ENCODE peak calls at places on chromosome 12, in ten cellular contexts. L is heart left ventricle, B is HepG2, S is esophagus muscularis mucosa, H is A549, C is sigmoid colon, P is ovary, W is GM12892, V is transverse colon, A is Peyer's patch. U is an unnamed sample.

GRCh38 chr12:78683031-78683430 is 181.5 kb upstream of the SYT1 start:
- DNase-seq in L (no peak), B (no peak), S (no peak), H (no peak), C (no peak), P (no peak), W (no peak), V (no peak), A (no peak), U (no peak)

GRCh38 chr12:132771126-132771838 is 9.7 kb upstream of the ANKLE2 start:
- DNase-seq in L (no peak), B (no peak), S (no peak), H (no peak), C (no peak), P (no peak), W (no peak), V (peak), A (peak), U (peak)

GRCh38 chr12:100234591-100235304 is 32.1 kb downstream of the DEPDC4 start:
- DNase-seq in L (no peak), B (peak), S (no peak), H (peak), C (no peak), P (no peak), W (no peak), V (no peak), A (no peak), U (peak)

GRCh38 chr12:130698106-130698505 is 18.0 kb downstream of the RIMBP2 start:
- DNase-seq in L (no peak), B (no peak), S (no peak), H (no peak), C (peak), P (no peak), W (no peak), V (no peak), A (no peak), U (no peak)

GRCh38 chr12:128059621-128060370 is 207.2 kb upstream of the TMEM132C start:
- DNase-seq in L (no peak), B (no peak), S (no peak), H (no peak), C (no peak), P (no peak), W (no peak), V (no peak), A (no peak), U (no peak)

GRCh38 chr12:68871899-68872298 is 61.1 kb downstream of the CPM start:
- DNase-seq in L (no peak), B (peak), S (no peak), H (peak), C (no peak), P (no peak), W (no peak), V (no peak), A (no peak), U (peak)

GRCh38 chr12:47236109-47236714 is 156.5 kb upstream of the AMIGO2 start:
- DNase-seq in L (no peak), B (no peak), S (no peak), H (peak), C (no peak), P (no peak), W (no peak), V (no peak), A (no peak), U (no peak)

GRCh38 chr12:121657305-121658008 is 12.0 kb downstream of the MORN3 start:
- DNase-seq in L (no peak), B (no peak), S (no peak), H (no peak), C (no peak), P (no peak), W (no peak), V (no peak), A (no peak), U (no peak)

GRCh38 chr12:38904932-38905479 is 385 bp downstream of the CPNE8 start:
- DNase-seq in L (peak), B (peak), S (peak), H (peak), C (peak), P (peak), W (peak), V (peak), A (peak), U (peak)

GRCh38 chr12:124744659-124745467 is 118.8 kb downstream of the SCARB1 start:
- DNase-seq in L (no peak), B (peak), S (no peak), H (peak), C (no peak), P (no peak), W (no peak), V (no peak), A (no peak), U (no peak)

GRCh38 chr12:87428701-87429277 is 600.4 kb downstream of the C12orf50 start:
- DNase-seq in L (no peak), B (no peak), S (no peak), H (no peak), C (no peak), P (no peak), W (no peak), V (no peak), A (no peak), U (no peak)

GRCh38 chr12:79936670-79937069 is 1.8 kb upstream of the PPP1R12A start:
- DNase-seq in L (no peak), B (no peak), S (no peak), H (no peak), C (no peak), P (no peak), W (no peak), V (no peak), A (no peak), U (no peak)

GRCh38 chr12:29102739-29103138 is 46.3 kb upstream of the FAR2 start:
- DNase-seq in L (no peak), B (no peak), S (no peak), H (no peak), C (no peak), P (no peak), W (no peak), V (no peak), A (no peak), U (peak)

GRCh38 chr12:108198043-108198442 is 69.0 kb downstream of the WSCD2 start:
- DNase-seq in L (no peak), B (no peak), S (no peak), H (no peak), C (no peak), P (no peak), W (no peak), V (no peak), A (no peak), U (no peak)

GRCh38 chr12:108196319-108196718 is 67.2 kb downstream of the WSCD2 start:
- DNase-seq in L (no peak), B (no peak), S (no peak), H (no peak), C (no peak), P (no peak), W (no peak), V (no peak), A (no peak), U (no peak)

GRCh38 chr12:108196921-108197320 is 67.8 kb downstream of the WSCD2 start:
- DNase-seq in L (no peak), B (no peak), S (no peak), H (no peak), C (no peak), P (no peak), W (no peak), V (no peak), A (no peak), U (no peak)

GRCh38 chr12:108201808-108202207 is 72.7 kb downstream of the WSCD2 start:
- DNase-seq in L (no peak), B (no peak), S (no peak), H (no peak), C (no peak), P (no peak), W (no peak), V (no peak), A (no peak), U (no peak)

GRCh38 chr12:108199111-108199510 is 70.0 kb downstream of the WSCD2 start:
- DNase-seq in L (no peak), B (no peak), S (no peak), H (no peak), C (no peak), P (no peak), W (no peak), V (no peak), A (no peak), U (no peak)
- TF ChIP-seq POLR2A in L (no peak), B (no peak), S (no peak), H (no peak), C (no peak), P (no peak), W (no peak), V (no peak), A (no peak), U (no peak)

GRCh38 chr12:114888928-114889327 is 205.0 kb upstream of the TBX3 start:
- DNase-seq in L (no peak), B (no peak), S (no peak), H (no peak), C (no peak), P (no peak), W (no peak), V (no peak), A (no peak), U (no peak)

GRCh38 chr12:114885501-114885900 is 201.5 kb upstream of the TBX3 start:
- DNase-seq in L (no peak), B (no peak), S (no peak), H (no peak), C (no peak), P (no peak), W (no peak), V (no peak), A (no peak), U (no peak)

GRCh38 chr12:114888458-114888857 is 204.5 kb upstream of the TBX3 start:
- DNase-seq in L (no peak), B (no peak), S (no peak), H (peak), C (no peak), P (no peak), W (no peak), V (peak), A (no peak), U (no peak)

GRCh38 chr12:114882083-114882482 is 198.1 kb upstream of the TBX3 start:
- DNase-seq in L (no peak), B (no peak), S (no peak), H (no peak), C (no peak), P (no peak), W (no peak), V (no peak), A (no peak), U (no peak)

GRCh38 chr12:114884535-114884934 is 200.6 kb upstream of the TBX3 start:
- DNase-seq in L (no peak), B (no peak), S (no peak), H (no peak), C (no peak), P (no peak), W (no peak), V (no peak), A (no peak), U (no peak)
- TF ChIP-seq POLR2A in L (no peak), B (no peak), S (no peak), H (no peak), C (no peak), P (no peak), W (no peak), V (no peak), A (no peak), U (no peak)

GRCh38 chr12:11652351-11653040 is 3.0 kb downstream of the ETV6 start:
- DNase-seq in L (peak), B (no peak), S (peak), H (no peak), C (peak), P (no peak), W (no peak), V (peak), A (peak), U (peak)
- TF ChIP-seq POLR2A in L (no peak), B (no peak), S (no peak), H (no peak), C (peak), P (no peak), W (peak), V (peak), A (no peak), U (peak)

DNA sequence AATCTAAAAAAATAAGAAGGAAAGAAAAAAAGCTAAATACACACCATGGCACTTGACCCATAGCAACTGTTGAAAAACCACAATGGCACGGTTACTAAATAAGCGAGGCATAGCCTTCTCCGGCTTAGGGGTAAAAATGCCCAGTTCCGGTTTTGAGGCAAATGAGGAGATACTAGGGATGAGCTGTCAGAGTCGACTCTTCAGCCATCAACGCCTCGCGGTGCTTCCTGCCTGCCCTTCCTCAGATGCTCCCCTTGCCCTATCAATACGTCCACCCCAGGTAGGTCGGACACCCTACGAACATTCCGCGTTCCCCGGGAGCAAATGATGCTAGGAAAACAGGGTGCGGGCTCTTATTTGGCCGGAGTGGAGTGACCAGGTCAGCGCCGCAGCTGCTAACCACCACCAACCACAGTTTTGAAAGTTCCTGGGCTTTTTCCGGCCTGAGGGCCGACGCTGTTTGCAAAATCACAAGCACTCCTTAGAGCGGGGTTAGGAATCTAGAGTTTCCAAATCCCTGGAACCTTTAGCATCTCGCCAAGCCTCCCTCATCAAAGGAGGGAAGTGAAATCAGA is 1.2 kb downstream of the SRSF9 start:
- DNase-seq in L (peak), B (peak), S (no peak), H (peak), C (peak), P (peak), W (no peak), V (peak), A (peak), U (peak)
- TF ChIP-seq POLR2A in L (no peak), B (no peak), S (no peak), H (no peak), C (no peak), P (no peak), W (no peak), V (no peak), A (no peak), U (no peak)

GRCh38 chr12:98440165-98440581 is 75.2 kb upstream of the TMPO start:
- DNase-seq in L (peak), B (no peak), S (peak), H (peak), C (peak), P (peak), W (no peak), V (no peak), A (no peak), U (peak)

GRCh38 chr12:98438826-98439225 is 76.6 kb upstream of the TMPO start:
- DNase-seq in L (no peak), B (no peak), S (peak), H (no peak), C (no peak), P (no peak), W (no peak), V (no peak), A (no peak), U (peak)

DNA sequence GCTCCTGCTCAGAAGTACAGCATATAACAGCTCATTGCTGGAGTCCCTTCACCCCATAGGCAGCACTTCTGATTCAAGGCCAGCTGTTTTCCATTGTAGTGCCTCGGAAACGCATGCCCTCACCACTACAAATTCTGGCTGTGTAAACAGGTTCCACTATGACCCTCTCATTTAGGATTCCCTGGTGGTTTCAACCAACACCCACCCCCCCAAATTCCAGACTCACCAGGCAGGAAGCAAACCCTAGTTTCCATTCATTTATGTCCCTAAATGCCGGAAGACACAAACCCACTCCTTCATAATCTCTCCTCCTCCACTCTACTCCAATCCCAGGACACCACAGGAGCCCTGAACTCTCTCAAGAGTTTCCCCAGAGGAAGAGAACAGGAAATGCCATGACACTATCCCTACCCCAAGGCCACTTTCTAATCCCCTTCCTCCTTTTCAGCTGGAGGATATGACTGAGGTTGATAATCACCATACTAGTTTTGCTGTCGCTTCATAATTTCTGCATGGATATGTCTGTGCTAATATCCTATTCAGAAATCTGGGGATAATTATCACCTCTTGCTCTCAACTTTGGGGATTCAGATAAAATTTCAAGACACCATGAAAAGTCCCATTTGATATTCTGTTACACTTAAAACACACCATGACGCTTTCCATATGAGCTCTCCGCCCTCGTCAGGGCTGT is 75.8 kb upstream of the TMPO start:
- DNase-seq in L (peak), B (no peak), S (peak), H (no peak), C (no peak), P (no peak), W (no peak), V (no peak), A (no peak), U (peak)
- TF ChIP-seq POLR2A in L (no peak), B (no peak), S (no peak), H (no peak), C (no peak), P (no peak), W (no peak), V (no peak), A (no peak), U (no peak)

GRCh38 chr12:6047249-6048227 is 76.9 kb downstream of the VWF start:
- DNase-seq in L (no peak), B (no peak), S (no peak), H (no peak), C (no peak), P (no peak), W (no peak), V (no peak), A (no peak), U (no peak)
- TF ChIP-seq POLR2A in L (no peak), B (no peak), S (no peak), H (no peak), C (no peak), P (no peak), W (no peak), V (no peak), A (no peak), U (no peak)

GRCh38 chr12:6936378-6936638 is 7.3 kb upstream of the RNU7-1 start:
- DNase-seq in L (no peak), B (no peak), S (no peak), H (no peak), C (no peak), P (no peak), W (no peak), V (no peak), A (no peak), U (no peak)

GRCh38 chr12:6938353-6939186 is 5.0 kb upstream of the RNU7-1 start:
- DNase-seq in L (no peak), B (no peak), S (no peak), H (no peak), C (no peak), P (peak), W (no peak), V (no peak), A (no peak), U (no peak)

GRCh38 chr12:6936642-6937480 is 6.8 kb upstream of the RNU7-1 start:
- DNase-seq in L (no peak), B (no peak), S (no peak), H (no peak), C (no peak), P (peak), W (no peak), V (no peak), A (no peak), U (peak)

GRCh38 chr12:6939187-6939540 is 4.5 kb upstream of the RNU7-1 start:
- DNase-seq in L (no peak), B (no peak), S (no peak), H (no peak), C (no peak), P (no peak), W (no peak), V (no peak), A (no peak), U (no peak)

GRCh38 chr12:6937481-6938352 is 5.9 kb upstream of the RNU7-1 start:
- DNase-seq in L (peak), B (peak), S (peak), H (peak), C (peak), P (peak), W (peak), V (peak), A (peak), U (peak)
- TF ChIP-seq POLR2A in L (peak), B (peak), S (peak), H (peak), C (peak), P (peak), W (peak), V (peak), A (peak), U (peak)

U was measured in NB4.